ENCODE peak calls at places on chromosomes 3 and 15, in ten cellular contexts. N, S, Z, O, X, B, I, G, A and M are unnamed samples. For H3K27me3 and H3K36me3, the result is how much of the 10 kb centered on the place peaks cover.

GRCh38 chr3:176950743-176951142 is 246.5 kb downstream of the TBL1XR1 start:
- DNase-seq in N (no peak), S (no peak), Z (no peak), O (peak), X (no peak), B (no peak), I (no peak), G (no peak), A (no peak), M (no peak)

GRCh38 chr3:164498917-164499316 is 579.4 kb downstream of the SI start:
- DNase-seq in N (no peak), S (no peak), Z (no peak), O (no peak), X (no peak), B (no peak), I (no peak), G (no peak), A (no peak), M (no peak)

GRCh38 chr3:122295286-122295685 is 29.8 kb upstream of the CSTA start:
- DNase-seq in N (no peak), S (no peak), Z (no peak), O (no peak), X (no peak), B (no peak), I (no peak), G (no peak), A (no peak), M (no peak)

GRCh38 chr3:170049146-170050000 is 11.6 kb downstream of the GPR160 start:
- DNase-seq in N (no peak), S (peak), Z (no peak), O (peak), X (no peak), B (peak), I (peak), G (no peak), A (peak), M (no peak)

GRCh38 chr15:80864666-80865065 is 85.5 kb downstream of the CEMIP start:
- DNase-seq in N (no peak), S (no peak), Z (no peak), O (no peak), X (no peak), B (no peak), I (no peak), G (no peak), A (no peak), M (no peak)

GRCh38 chr15:92809880-92810361 is 90.2 kb upstream of the CHD2 start:
- DNase-seq in N (no peak), S (peak), Z (no peak), O (peak), X (no peak), B (no peak), I (no peak), G (no peak), A (no peak), M (peak)

GRCh38 chr3:4587061-4587837 is 94.1 kb downstream of the ITPR1 start:
- DNase-seq in N (no peak), S (no peak), Z (no peak), O (peak), X (no peak), B (no peak), I (no peak), G (no peak), A (no peak), M (no peak)

GRCh38 chr3:131728898-131729297 is 226.1 kb upstream of the MRPL3 start:
- DNase-seq in N (no peak), S (no peak), Z (no peak), O (peak), X (no peak), B (no peak), I (no peak), G (no peak), A (no peak), M (no peak)

GRCh38 chr3:18489939-18490338 is 64.8 kb upstream of the SATB1 start:
- DNase-seq in N (no peak), S (no peak), Z (no peak), O (no peak), X (no peak), B (no peak), I (no peak), G (no peak), A (no peak), M (no peak)

GRCh38 chr15:50186752-50187151 is 4.8 kb downstream of the SLC27A2 start:
- DNase-seq in N (no peak), S (no peak), Z (no peak), O (no peak), X (no peak), B (no peak), I (no peak), G (no peak), A (no peak), M (no peak)

GRCh38 chr3:10196389-10197052 is 31.8 kb downstream of the IRAK2 start:
- DNase-seq in N (no peak), S (no peak), Z (no peak), O (peak), X (no peak), B (no peak), I (peak), G (no peak), A (peak), M (peak)

GRCh38 chr3:5116568-5116967 is 5.5 kb upstream of the ARL8B start:
- DNase-seq in N (no peak), S (no peak), Z (no peak), O (no peak), X (no peak), B (no peak), I (no peak), G (no peak), A (no peak), M (no peak)

GRCh38 chr3:177330771-177331170 is 133.5 kb upstream of the TBL1XR1 start:
- DNase-seq in N (no peak), S (no peak), Z (no peak), O (peak), X (no peak), B (no peak), I (peak), G (no peak), A (no peak), M (no peak)

GRCh38 chr3:39180546-39181346 is 11.6 kb downstream of the XIRP1 start:
- DNase-seq in N (peak), S (peak), Z (peak), O (peak), X (peak), B (peak), I (peak), G (peak), A (peak), M (peak)

GRCh38 chr15:45268135-45268534 is 16.1 kb downstream of the SLC28A2 start:
- DNase-seq in N (no peak), S (peak), Z (no peak), O (no peak), X (no peak), B (no peak), I (no peak), G (no peak), A (no peak), M (peak)

GRCh38 chr15:45640610-45641009 is 5.8 kb downstream of the SQOR start:
- DNase-seq in N (no peak), S (no peak), Z (no peak), O (peak), X (no peak), B (no peak), I (no peak), G (no peak), A (no peak), M (no peak)

GRCh38 chr15:52183562-52184173 is 7.5 kb downstream of the GNB5 start:
- DNase-seq in N (no peak), S (no peak), Z (no peak), O (peak), X (peak), B (no peak), I (no peak), G (no peak), A (no peak), M (peak)

GRCh38 chr15:55277116-55277564 is 12.5 kb downstream of the RAB27A start:
- DNase-seq in N (no peak), S (no peak), Z (no peak), O (no peak), X (no peak), B (no peak), I (no peak), G (no peak), A (no peak), M (no peak)

GRCh38 chr15:43274136-43274535 is 7.4 kb upstream of the TGM5 start:
- DNase-seq in N (no peak), S (no peak), Z (no peak), O (peak), X (no peak), B (peak), I (peak), G (no peak), A (peak), M (no peak)

GRCh38 chr3:141603473-141604035 is 116.7 kb downstream of the RASA2 start:
- DNase-seq in N (no peak), S (no peak), Z (no peak), O (peak), X (no peak), B (no peak), I (no peak), G (no peak), A (no peak), M (no peak)

GRCh38 chr3:141608438-141608837 is 121.6 kb downstream of the RASA2 start:
- DNase-seq in N (no peak), S (no peak), Z (no peak), O (no peak), X (no peak), B (no peak), I (no peak), G (no peak), A (no peak), M (no peak)

GRCh38 chr3:141602706-141603105 is 115.9 kb downstream of the RASA2 start:
- DNase-seq in N (no peak), S (no peak), Z (no peak), O (no peak), X (no peak), B (no peak), I (no peak), G (no peak), A (no peak), M (no peak)

GRCh38 chr3:141610993-141611392 is 124.2 kb downstream of the RASA2 start:
- DNase-seq in N (no peak), S (no peak), Z (no peak), O (no peak), X (no peak), B (no peak), I (no peak), G (no peak), A (no peak), M (no peak)

DNA sequence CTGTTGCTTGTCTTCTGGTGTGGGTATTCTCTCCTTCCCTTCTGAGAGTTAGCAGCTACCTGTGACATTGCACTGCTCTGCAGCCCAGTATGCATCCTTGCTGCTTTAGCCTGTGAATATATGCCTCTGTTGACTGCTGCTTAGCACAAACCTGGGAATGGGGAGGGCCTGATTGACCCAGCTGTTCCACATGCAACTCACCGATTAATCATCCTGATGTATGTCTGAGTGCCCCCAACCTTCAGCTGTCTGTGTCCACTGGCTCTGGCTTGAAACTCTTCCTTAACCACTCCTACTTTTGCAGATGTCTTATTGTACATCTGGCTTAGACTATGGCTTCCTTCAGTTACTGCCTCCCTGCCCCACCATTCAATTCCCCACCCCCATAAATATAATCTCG is 119.1 kb downstream of the RASA2 start:
- DNase-seq in N (no peak), S (no peak), Z (no peak), O (peak), X (no peak), B (no peak), I (no peak), G (no peak), A (no peak), M (no peak)
- H3K27me3 ChIP-seq in N (under half), S (under half), Z (under half), O (under half), X (under half), B (under half), I (under half), G (under half), A (under half), M (under half)

GRCh38 chr3:156603379-156604017 is 48.6 kb upstream of the SSR3 start:
- DNase-seq in N (no peak), S (no peak), Z (no peak), O (no peak), X (no peak), B (no peak), I (no peak), G (no peak), A (no peak), M (no peak)

GRCh38 chr3:156602424-156602823 is 47.5 kb upstream of the SSR3 start:
- DNase-seq in N (no peak), S (no peak), Z (no peak), O (no peak), X (no peak), B (no peak), I (no peak), G (no peak), A (no peak), M (no peak)

GRCh38 chr3:156604642-156605144 is 49.8 kb upstream of the SSR3 start:
- DNase-seq in N (no peak), S (no peak), Z (no peak), O (no peak), X (no peak), B (no peak), I (no peak), G (no peak), A (no peak), M (no peak)

GRCh38 chr3:156605686-156606605 is 51.0 kb upstream of the SSR3 start:
- DNase-seq in N (peak), S (peak), Z (no peak), O (peak), X (peak), B (peak), I (peak), G (peak), A (peak), M (peak)

GRCh38 chr3:156604064-156604641 is 49.2 kb upstream of the SSR3 start:
- DNase-seq in N (no peak), S (no peak), Z (no peak), O (no peak), X (no peak), B (no peak), I (no peak), G (no peak), A (no peak), M (no peak)
- H3K36me3 ChIP-seq in N (under half), S (under half), Z (under half), O (under half), X (under half), B (under half), I (under half), G (under half), A (under half), M (under half)

DNA sequence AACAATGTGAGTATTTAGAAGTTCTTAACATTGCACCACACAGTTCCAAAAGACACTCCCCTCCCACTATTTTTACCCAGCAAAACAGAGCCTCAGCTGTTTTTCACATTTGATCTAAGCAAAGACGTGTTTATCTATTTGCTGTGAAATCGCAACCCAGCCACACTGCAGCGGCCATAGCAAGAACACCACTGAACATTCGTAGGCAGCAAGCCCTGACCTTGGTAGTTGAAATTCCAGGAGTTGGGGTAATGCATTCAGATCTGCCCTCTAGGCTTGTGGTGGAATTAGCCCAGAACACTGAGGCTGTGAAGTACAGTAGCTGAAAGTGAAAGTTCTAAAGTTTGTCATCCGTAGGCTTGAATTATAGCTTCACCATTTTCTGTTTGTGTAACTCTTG is 17.1 kb upstream of the SLC24A5 start:
- DNase-seq in N (no peak), S (no peak), Z (no peak), O (no peak), X (no peak), B (no peak), I (no peak), G (no peak), A (no peak), M (no peak)
- H3K27me3 ChIP-seq in N (under half), S (under half), Z (under half), O (under half), X (under half), B (under half), I (under half), G (under half), A (under half), M (under half)

DNA sequence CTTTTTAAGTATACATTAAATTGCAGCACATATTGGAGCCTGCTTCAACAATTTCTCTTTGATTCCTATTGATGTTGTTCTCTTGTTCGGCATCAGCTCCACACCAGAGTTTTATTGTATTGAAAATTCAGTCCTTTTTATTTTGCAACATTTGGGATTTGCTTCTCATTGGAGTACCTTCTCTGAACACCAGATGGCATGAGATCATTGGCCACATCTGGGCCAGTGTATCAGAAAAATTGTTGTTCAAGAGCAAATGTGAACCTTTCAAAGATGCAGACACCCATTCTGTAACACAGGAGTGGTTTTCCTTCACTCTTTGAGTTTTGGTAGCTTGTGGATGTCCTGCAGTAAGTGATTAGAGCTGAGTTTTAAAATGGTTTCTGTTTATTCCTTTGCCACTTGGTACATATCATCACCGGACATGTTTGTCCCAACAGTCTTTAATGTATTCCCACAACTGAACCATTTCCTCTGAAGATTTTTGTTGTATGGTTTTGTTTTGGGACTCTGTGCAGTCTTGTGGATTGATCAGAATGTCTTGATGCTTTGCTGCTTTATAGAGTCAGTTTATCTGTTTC is 96.1 kb downstream of the MCTP2 start:
- DNase-seq in N (no peak), S (no peak), Z (no peak), O (peak), X (no peak), B (no peak), I (no peak), G (no peak), A (no peak), M (peak)
- H3K36me3 ChIP-seq in N (under half), S (under half), Z (under half), O (under half), X (under half), B (under half), I (under half), G (under half), A (under half), M (under half)

GRCh38 chr3:14797731-14798130 is 21.0 kb upstream of the FGD5 start:
- DNase-seq in N (peak), S (no peak), Z (no peak), O (no peak), X (no peak), B (no peak), I (no peak), G (peak), A (peak), M (no peak)
- H3K27me3 ChIP-seq in N (under half), S (under half), Z (under half), O (under half), X (under half), B (under half), I (under half), G (under half), A (under half), M (under half)

GRCh38 chr3:99870712-99871111 is 53.0 kb downstream of the CMSS1 start:
- DNase-seq in N (no peak), S (no peak), Z (no peak), O (no peak), X (no peak), B (no peak), I (no peak), G (no peak), A (no peak), M (no peak)
- H3K36me3 ChIP-seq in N (under half), S (under half), Z (under half), O (under half), X (half or more), B (under half), I (under half), G (under half), A (under half), M (under half)

GRCh38 chr15:101436526-101436925 is 53.0 kb downstream of the PCSK6 start:
- DNase-seq in N (no peak), S (no peak), Z (no peak), O (no peak), X (no peak), B (no peak), I (no peak), G (no peak), A (no peak), M (no peak)
- H3K27me3 ChIP-seq in N (under half), S (under half), Z (under half), O (under half), X (under half), B (under half), I (under half), G (under half), A (under half), M (under half)